ENCODE peak calls at places on chromosomes 5 and 9, in four cellular contexts. O, Q, J and X are unnamed samples.

GRCh38 chr9:84668204-84669007 is 1.1 kb upstream of the NTRK2 start:
- DNase-seq in O (peak), Q (no peak), J (peak), X (peak)

GRCh38 chr5:14190194-14191164 is 47.3 kb downstream of the TRIO start:
- DNase-seq in O (peak), Q (peak), J (no peak), X (no peak)

GRCh38 chr5:89087551-89088318 is 204.8 kb upstream of the MEF2C start:
- DNase-seq in O (peak), Q (no peak), J (no peak), X (no peak)

GRCh38 chr5:112333236-112333850 is 85.7 kb downstream of the EPB41L4A start:
- DNase-seq in O (no peak), Q (no peak), J (no peak), X (no peak)

GRCh38 chr5:27702339-27702820 is 664.0 kb upstream of the CDH9 start:
- DNase-seq in O (no peak), Q (peak), J (no peak), X (no peak)

GRCh38 chr5:74174366-74174765 is 466.2 kb downstream of the ENC1 start:
- DNase-seq in O (no peak), Q (no peak), J (no peak), X (no peak)

GRCh38 chr9:97510797-97511761 is 9.6 kb downstream of the TMOD1 start:
- DNase-seq in O (no peak), Q (peak), J (no peak), X (peak)

GRCh38 chr9:122978586-122978985 is 37.8 kb downstream of the RABGAP1 start:
- DNase-seq in O (no peak), Q (no peak), J (no peak), X (no peak)

GRCh38 chr5:174044855-174045254 is 651 bp upstream of the NSG2 start:
- DNase-seq in O (no peak), Q (no peak), J (no peak), X (no peak)

GRCh38 chr9:128067622-128067897 is 440 bp upstream of the NAIF1 start:
- DNase-seq in O (no peak), Q (no peak), J (no peak), X (no peak)

GRCh38 chr9:16039103-16039987 is 486.5 kb downstream of the CCDC171 start:
- DNase-seq in O (no peak), Q (no peak), J (peak), X (no peak)

GRCh38 chr5:175593794-175594193 is 64.1 kb upstream of the HRH2 start:
- DNase-seq in O (no peak), Q (no peak), J (no peak), X (no peak)

GRCh38 chr9:18976368-18977238 is 56.4 kb downstream of the SAXO1 start:
- DNase-seq in O (no peak), Q (peak), J (no peak), X (no peak)

GRCh38 chr5:56639491-56639890 is 175.9 kb upstream of the MAP3K1 start:
- DNase-seq in O (no peak), Q (no peak), J (no peak), X (no peak)

GRCh38 chr5:73448451-73449136 is at the start of gene FOXD1:
- DNase-seq in O (no peak), Q (peak), J (peak), X (peak)

GRCh38 chr5:472076-472655 is 29.2 kb downstream of the EXOC3 start:
- DNase-seq in O (no peak), Q (no peak), J (peak), X (no peak)

GRCh38 chr5:73672130-73672529 is 46.1 kb downstream of the ARHGEF28 start:
- DNase-seq in O (no peak), Q (no peak), J (no peak), X (no peak)

GRCh38 chr9:76109953-76110352 is 219.5 kb downstream of the PCSK5 start:
- DNase-seq in O (no peak), Q (no peak), J (no peak), X (no peak)

GRCh38 chr5:132019337-132019736 is 7.9 kb upstream of the ACSL6 start:
- DNase-seq in O (no peak), Q (no peak), J (no peak), X (no peak)
- TF ChIP-seq CTCF in O (no peak), Q (no peak), J (no peak), X (no peak)

GRCh38 chr9:121634800-121635261 is 16.6 kb upstream of the DAB2IP start:
- DNase-seq in O (no peak), Q (no peak), J (peak), X (no peak)

GRCh38 chr9:121636411-121636865 is 15.0 kb upstream of the DAB2IP start:
- DNase-seq in O (no peak), Q (no peak), J (peak), X (no peak)

GRCh38 chr9:121634329-121634784 is 17.1 kb upstream of the DAB2IP start:
- DNase-seq in O (no peak), Q (no peak), J (peak), X (no peak)

GRCh38 chr9:121633736-121634135 is 17.7 kb upstream of the DAB2IP start:
- DNase-seq in O (no peak), Q (no peak), J (no peak), X (no peak)

DNA sequence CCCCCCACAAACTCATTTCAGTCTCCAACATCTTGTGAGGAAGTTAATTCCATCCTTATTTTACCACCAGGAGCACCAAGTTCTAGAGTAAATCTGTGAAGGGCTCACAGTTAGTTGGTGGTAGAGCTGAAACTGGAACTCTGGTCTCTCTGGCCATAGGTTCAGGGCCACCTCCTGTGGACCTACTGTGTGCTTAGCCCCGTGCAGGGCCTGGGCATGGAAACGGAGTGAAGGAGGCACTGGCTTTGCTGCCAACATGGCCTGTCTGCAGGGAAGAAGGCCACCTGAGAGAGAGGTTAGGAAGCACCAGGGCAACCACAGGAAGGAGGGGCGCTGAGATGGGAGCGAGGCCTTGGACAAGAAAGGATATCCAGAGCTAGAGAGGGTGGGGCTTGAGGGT is 16.1 kb upstream of the DAB2IP start:
- DNase-seq in O (no peak), Q (no peak), J (peak), X (no peak)
- TF ChIP-seq CTCF in O (no peak), Q (no peak), J (no peak), X (no peak)

GRCh38 chr9:124505006-124505900 is 1.9 kb downstream of the NR5A1 start:
- DNase-seq in O (no peak), Q (no peak), J (peak), X (no peak)
- TF ChIP-seq CTCF in O (no peak), Q (no peak), J (no peak), X (no peak)

GRCh38 chr9:133884907-133885744 is 107.0 kb downstream of the VAV2 start:
- DNase-seq in O (no peak), Q (no peak), J (peak), X (no peak)
- TF ChIP-seq CTCF in O (no peak), Q (no peak), J (no peak), X (no peak)

GRCh38 chr9:7095054-7095453 is 337.3 kb downstream of the KDM4C start:
- DNase-seq in O (no peak), Q (no peak), J (no peak), X (no peak)

GRCh38 chr9:7093040-7093439 is 335.3 kb downstream of the KDM4C start:
- DNase-seq in O (no peak), Q (no peak), J (no peak), X (no peak)

GRCh38 chr9:7094576-7094975 is 336.8 kb downstream of the KDM4C start:
- DNase-seq in O (no peak), Q (no peak), J (no peak), X (no peak)

GRCh38 chr9:7097040-7097715 is 339.4 kb downstream of the KDM4C start:
- DNase-seq in O (no peak), Q (no peak), J (no peak), X (no peak)

DNA sequence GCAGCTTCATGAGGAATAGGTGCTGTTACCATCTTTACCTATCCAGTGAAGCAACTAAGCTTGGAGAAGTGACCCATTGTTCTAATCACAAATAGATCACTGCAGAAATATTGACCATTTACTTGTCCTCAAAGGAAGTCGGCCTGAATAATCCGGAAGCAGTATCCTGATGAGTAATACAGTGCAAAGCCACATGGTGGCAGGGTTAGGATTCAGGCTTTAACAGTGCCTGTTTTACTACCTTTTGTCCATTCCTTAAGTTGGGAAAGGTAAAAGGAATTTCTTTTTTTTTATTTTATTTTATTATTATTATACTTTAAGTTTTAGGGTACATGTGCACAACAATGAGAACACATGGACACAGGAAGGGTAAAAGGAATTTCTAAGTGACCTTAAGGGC is 336.3 kb downstream of the KDM4C start:
- DNase-seq in O (no peak), Q (no peak), J (no peak), X (no peak)
- TF ChIP-seq CTCF in O (no peak), Q (peak), J (no peak), X (peak)

DNA sequence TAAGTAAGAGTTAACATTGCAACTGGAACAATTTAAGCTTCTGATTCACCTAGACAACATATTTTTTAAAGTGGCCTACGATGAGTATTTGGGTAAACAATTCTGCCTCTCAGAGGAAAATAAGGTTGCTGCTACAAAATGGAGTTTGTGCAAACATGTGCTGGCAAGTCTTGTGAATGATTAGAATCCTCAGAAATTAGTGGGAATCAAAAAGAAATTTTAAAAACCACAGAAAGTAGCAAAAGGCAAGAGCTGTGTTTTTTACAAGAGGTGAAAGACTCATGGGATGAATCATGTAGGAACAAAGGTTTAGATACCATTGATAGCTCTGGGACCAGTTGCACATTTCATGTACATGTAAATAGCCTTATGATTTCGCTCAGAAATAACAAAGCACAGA is 561.6 kb downstream of the TAF11L14 start:
- DNase-seq in O (no peak), Q (no peak), J (no peak), X (no peak)
- TF ChIP-seq CTCF in O (no peak), Q (no peak), J (no peak), X (no peak)

GRCh38 chr5:97165726-97166125 is 17.3 kb downstream of the RIOK2 start:
- DNase-seq in O (no peak), Q (no peak), J (no peak), X (no peak)

GRCh38 chr5:97163790-97164285 is 19.2 kb downstream of the RIOK2 start:
- DNase-seq in O (no peak), Q (no peak), J (no peak), X (no peak)

GRCh38 chr5:97164846-97165245 is 18.2 kb downstream of the RIOK2 start:
- DNase-seq in O (no peak), Q (no peak), J (no peak), X (no peak)

GRCh38 chr5:97163360-97163764 is 19.7 kb downstream of the RIOK2 start:
- DNase-seq in O (no peak), Q (no peak), J (no peak), X (no peak)

DNA sequence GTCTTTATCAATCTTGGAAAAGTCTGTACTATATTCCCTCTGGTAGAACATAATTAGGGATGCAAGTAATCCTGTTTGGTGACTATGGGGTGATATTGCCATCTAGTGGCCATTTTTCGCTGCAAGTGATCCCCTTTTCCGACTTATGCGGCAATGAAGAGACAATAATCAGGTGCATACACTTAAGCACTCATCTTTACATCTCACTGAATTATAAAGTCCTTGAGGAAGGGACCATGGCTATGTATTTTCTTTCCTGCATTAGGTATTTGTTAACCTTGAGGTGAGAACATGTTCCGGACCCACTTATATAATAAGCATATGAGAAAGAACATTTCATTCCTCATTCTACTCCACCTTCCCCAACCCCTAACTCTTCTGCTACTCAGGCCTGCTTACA is 19.6 kb upstream of the LIX1 start:
- DNase-seq in O (no peak), Q (peak), J (peak), X (no peak)
- TF ChIP-seq CTCF in O (peak), Q (peak), J (peak), X (peak)

DNA sequence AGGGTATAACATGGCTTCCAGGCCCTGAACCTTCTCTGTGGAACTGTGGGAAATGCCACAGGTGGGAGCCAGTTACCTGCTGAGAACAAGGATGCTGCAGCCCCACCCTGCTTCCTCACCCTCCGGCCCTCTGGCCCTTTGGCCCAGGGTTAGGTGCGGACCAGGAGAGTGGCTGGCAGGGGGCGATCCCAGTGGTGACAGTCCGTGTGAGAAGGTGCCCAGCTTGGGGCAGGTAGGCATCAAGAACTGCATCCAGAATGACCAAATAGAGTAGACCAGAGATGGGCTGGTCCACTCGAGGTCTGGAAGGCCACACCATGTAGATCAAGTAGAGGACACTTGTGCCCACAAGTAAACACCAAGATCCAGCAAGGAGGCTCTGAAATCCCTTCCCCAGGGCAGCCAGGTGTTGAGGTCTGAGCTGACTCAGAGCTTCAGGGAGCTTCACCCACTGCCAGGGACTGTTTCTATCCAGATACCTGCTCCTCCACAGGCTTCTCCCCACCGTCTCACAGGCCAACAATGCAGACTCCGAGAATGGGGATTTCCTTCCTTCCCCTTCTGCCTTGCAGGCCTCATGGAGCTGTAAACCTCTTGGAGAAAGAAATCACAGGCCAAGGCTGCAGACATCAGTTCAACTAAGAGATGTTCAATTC is 61.4 kb upstream of the ZSWIM6 start:
- DNase-seq in O (no peak), Q (no peak), J (no peak), X (no peak)
- TF ChIP-seq CTCF in O (no peak), Q (no peak), J (no peak), X (no peak)

GRCh38 chr9:111483419-111483861 is 743 bp downstream of the ECPAS start:
- DNase-seq in O (no peak), Q (no peak), J (no peak), X (no peak)

GRCh38 chr9:111482656-111483418 is 1.3 kb downstream of the ECPAS start:
- DNase-seq in O (peak), Q (no peak), J (peak), X (peak)

GRCh38 chr9:111484564-111484878 is 338 bp upstream of the ECPAS start:
- DNase-seq in O (no peak), Q (no peak), J (no peak), X (no peak)

GRCh38 chr9:111481885-111482636 is 2.1 kb downstream of the ECPAS start:
- DNase-seq in O (no peak), Q (peak), J (no peak), X (no peak)

DNA sequence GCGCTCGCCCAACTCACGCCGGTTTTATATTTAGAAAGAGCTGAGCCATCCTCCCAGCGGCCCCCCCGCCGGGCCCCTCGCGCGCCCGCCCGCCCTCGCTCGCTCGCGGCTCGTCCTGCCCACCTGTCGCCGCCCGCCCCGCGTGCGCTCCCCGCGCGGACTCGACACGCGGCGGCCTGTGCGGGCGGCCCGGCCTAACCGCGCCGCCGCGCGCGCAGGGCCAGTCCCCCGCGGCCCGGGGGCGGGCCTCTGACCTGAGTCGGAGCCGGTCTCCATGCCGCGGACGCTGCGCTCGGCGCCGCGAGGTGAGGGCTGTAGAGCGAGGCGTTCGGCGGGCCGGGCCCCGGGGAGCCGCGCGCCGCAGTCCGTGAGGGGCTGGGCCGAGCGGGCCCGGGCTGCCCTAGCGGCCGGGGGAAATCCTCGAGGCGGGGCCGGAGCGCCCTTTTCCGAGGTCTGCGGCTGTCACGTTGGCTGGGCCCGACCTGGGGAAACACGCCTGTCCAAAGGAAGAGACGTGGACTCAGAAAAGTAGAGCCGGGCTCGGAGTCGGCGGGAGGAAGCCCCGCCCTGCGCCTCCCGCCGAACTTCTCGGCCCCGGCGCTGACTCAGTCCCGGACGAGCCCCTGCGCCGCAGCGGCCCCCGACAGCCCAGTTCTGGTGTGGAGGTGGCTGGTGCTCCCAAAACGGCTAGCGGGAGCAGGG is at the start of gene ECPAS:
- DNase-seq in O (peak), Q (peak), J (peak), X (peak)
- TF ChIP-seq CTCF in O (no peak), Q (no peak), J (no peak), X (peak)

DNA sequence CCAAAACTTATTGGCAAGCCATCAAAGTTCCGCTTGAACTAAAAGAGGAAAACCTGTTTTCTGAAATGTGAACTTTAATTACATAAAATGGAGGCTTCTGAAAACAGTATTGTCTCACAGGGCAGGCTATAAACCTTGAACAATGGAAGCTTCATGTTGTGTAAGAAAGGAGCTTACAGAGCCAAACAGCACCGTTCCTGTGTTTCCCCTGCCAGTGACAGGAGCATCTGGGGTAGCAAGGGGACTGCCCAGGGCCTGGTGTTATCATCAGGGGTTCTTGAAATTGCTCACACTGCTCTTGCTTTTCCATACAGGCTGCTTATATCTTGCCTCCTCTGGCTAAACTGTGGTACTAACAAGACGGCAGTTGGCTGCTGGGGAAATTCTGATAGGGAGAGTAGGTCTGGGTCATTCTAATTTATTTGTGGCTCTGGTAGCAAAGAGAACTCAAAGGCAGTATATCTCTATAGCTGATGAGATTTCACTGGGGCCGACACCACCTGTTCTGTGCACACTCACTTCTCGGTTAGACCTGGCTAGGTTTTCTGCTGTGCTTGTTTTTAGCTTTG is 40.4 kb downstream of the BASP1 start:
- DNase-seq in O (no peak), Q (no peak), J (no peak), X (no peak)
- TF ChIP-seq CTCF in O (no peak), Q (no peak), J (no peak), X (no peak)